ENCODE peak calls at places on chromosomes 12 and 14, in eight cellular contexts. Z is EL; F is T1000; E is Right ventricle myocardium superior; L is WTC11; D is HuH-7.5; Q is right cardiac atrium; A is activated naive CD8-positive, alpha-beta T cell treated with anti-CD3 and anti-CD28 coated beads, Interleukin-2, amount 50 U/mL, for 24 hours. W is an unnamed sample.

GRCh38 chr12:51368640-51369517 is 22.3 kb downstream of the GALNT6 start:
- DNase-seq in F (no peak), D (no peak), A (peak; percentile 87), Q (peak; percentile 54), Z (peak; percentile 38), E (peak; percentile 50), L (peak; percentile 35), W (peak; percentile 87)

GRCh38 chr14:63435838-63436237 is 107.3 kb downstream of the PPP2R5E start:
- DNase-seq in A (no peak), Q (peak; percentile 78), L (no peak), D (no peak), E (peak; percentile 69), Z (no peak), F (no peak), W (no peak)

GRCh38 chr14:68775614-68776126 is 17.2 kb downstream of the ZFP36L1 start:
- DNase-seq in F (no peak), L (no peak), A (no peak), D (no peak), Q (no peak), Z (no peak), E (no peak), W (no peak)

GRCh38 chr14:104149617-104150141 is 11.3 kb downstream of the KIF26A start:
- DNase-seq in F (no peak), E (peak; percentile 59), D (no peak), A (peak; percentile 43), Z (no peak), Q (peak; percentile 76), L (peak; percentile 75), W (no peak)

GRCh38 chr12:129901256-129901655 is 2.6 kb downstream of the TMEM132D start:
- DNase-seq in L (no peak), D (no peak), A (no peak), E (no peak), Z (no peak), F (no peak), Q (no peak), W (no peak)

GRCh38 chr12:58364389-58365086 is 423.2 kb downstream of the ATP23 start:
- DNase-seq in A (no peak), Q (no peak), D (no peak), E (no peak), F (peak; percentile 71), L (no peak), Z (peak; percentile 99), W (no peak)

GRCh38 chr12:75208851-75209781 is 523 bp downstream of the KCNC2 start:
- DNase-seq in E (no peak), L (peak; percentile 80), D (peak; percentile 59), A (peak; percentile 16), Q (peak; percentile 17), F (peak; percentile 6), Z (peak; percentile 25), W (no peak)

GRCh38 chr14:87076146-87076545 is 916.8 kb downstream of the GALC start:
- DNase-seq in E (no peak), D (no peak), L (no peak), Z (no peak), Q (no peak), F (no peak), A (no peak), W (no peak)

GRCh38 chr12:4422985-4423384 is 22.6 kb downstream of the FGF6 start:
- DNase-seq in L (no peak), Z (no peak), A (no peak), F (no peak), Q (no peak), D (no peak), E (no peak), W (no peak)

GRCh38 chr14:99066378-99066777 is 205.6 kb downstream of the BCL11B start:
- DNase-seq in E (no peak), Q (no peak), L (no peak), A (no peak), Z (no peak), D (no peak), F (no peak), W (no peak)

GRCh38 chr14:70096866-70097265 is 91.9 kb downstream of the SLC8A3 start:
- DNase-seq in L (peak; percentile 56), F (no peak), A (no peak), Q (no peak), Z (peak; percentile 13), E (no peak), D (no peak), W (no peak)

GRCh38 chr14:105448706-105449111 is 25.9 kb upstream of the CRIP2 start:
- DNase-seq in E (peak; percentile 87), L (peak; percentile 83), D (peak; percentile 91), Z (peak; percentile 38), A (peak; percentile 69), F (peak; percentile 43), Q (peak; percentile 93), W (peak; percentile 56)

GRCh38 chr12:66693901-66694513 is 15.1 kb upstream of the GRIP1 start:
- DNase-seq in E (no peak), F (no peak), D (peak; percentile 7), Q (peak; percentile 38), A (no peak), L (no peak), Z (peak; percentile 62), W (peak; percentile 11)

GRCh38 chr12:90124914-90125313 is 416.3 kb upstream of the ATP2B1 start:
- DNase-seq in D (no peak), A (no peak), E (no peak), L (no peak), Q (no peak), F (no peak), Z (no peak), W (no peak)

W was measured in activated gamma-delta T cell treated with Interleukin-2 at 50 U/mL for 16 hours.